ENCODE peak calls at places on chromosomes 16 and 17, in eight cellular contexts. U, H, Y, W, K, Q, A and S are unnamed samples.

GRCh38 chr17:66585472-66585871 is 249.4 kb upstream of the CACNG5 start:
- DNase-seq in K (no peak), H (no peak), Y (no peak), U (no peak), W (no peak), Q (no peak), A (no peak), S (no peak)

GRCh38 chr16:67246081-67246944 is 968 bp downstream of the FHOD1 start:
- DNase-seq in U (peak; percentile 79), A (peak; percentile 84), Q (peak; percentile 29), W (peak; percentile 95), K (peak; percentile 59), Y (no peak), H (peak; percentile 96), S (peak; percentile 63)

GRCh38 chr17:37710344-37710886 is 34.4 kb downstream of the HNF1B start:
- DNase-seq in Q (peak; percentile 36), A (peak; percentile 22), H (peak; percentile 87), K (no peak), U (peak; percentile 43), W (peak; percentile 99), Y (no peak), S (no peak)

GRCh38 chr16:31868701-31869167 is 4.9 kb upstream of the ZNF267 start:
- DNase-seq in A (peak; percentile 73), U (peak; percentile 68), K (no peak), Y (peak; percentile 96), Q (peak; percentile 78), W (peak; percentile 89), H (peak; percentile 81), S (no peak)

GRCh38 chr17:5772720-5773119 is 188.4 kb upstream of the NLRP1 start:
- DNase-seq in Q (no peak), Y (no peak), W (no peak), H (no peak), A (no peak), U (no peak), K (no peak), S (no peak)

GRCh38 chr17:6524520-6524919 is 31.8 kb downstream of the PITPNM3 start:
- DNase-seq in H (no peak), Y (no peak), U (no peak), W (no peak), A (peak; percentile 37), Q (no peak), K (no peak), S (no peak)

GRCh38 chr17:68394608-68395331 is 62.5 kb downstream of the WIPI1 start:
- DNase-seq in U (no peak), A (no peak), Y (peak; percentile 47), Q (no peak), W (no peak), H (no peak), K (no peak), S (no peak)

GRCh38 chr17:51419476-51419875 is 159.1 kb downstream of the UTP18 start:
- DNase-seq in W (peak; percentile 28), Q (no peak), K (no peak), Y (no peak), U (no peak), H (no peak), A (no peak), S (no peak)

GRCh38 chr16:73890524-73891500 is 405.8 kb upstream of the PSMD7 start:
- DNase-seq in H (no peak), K (no peak), Q (no peak), W (no peak), U (no peak), Y (no peak), A (no peak), S (no peak)

GRCh38 chr17:1039511-1040215 is 42.7 kb downstream of the TIMM22 start:
- DNase-seq in U (no peak), A (no peak), K (no peak), Y (peak; percentile 94), H (peak; percentile 86), W (peak; percentile 75), Q (peak; percentile 92), S (no peak)

GRCh38 chr17:19322129-19322505 is 40.4 kb downstream of the B9D1 start:
- DNase-seq in A (no peak), H (no peak), U (no peak), K (no peak), W (no peak), Y (no peak), Q (no peak), S (no peak)

GRCh38 chr16:17269434-17269833 is 201.3 kb downstream of the XYLT1 start:
- DNase-seq in U (no peak), A (no peak), H (no peak), Y (no peak), Q (no peak), W (no peak), K (no peak), S (no peak)

GRCh38 chr17:68909066-68909465 is 46.1 kb downstream of the ABCA8 start:
- DNase-seq in Q (peak; percentile 91), A (peak; percentile 80), Y (no peak), H (peak; percentile 58), K (peak; percentile 11), U (no peak), W (no peak), S (no peak)

GRCh38 chr17:77471984-77472836 is 331.4 kb downstream of the SEC14L1 start:
- DNase-seq in K (no peak), A (no peak), H (peak; percentile 80), W (peak; percentile 56), U (peak; percentile 35), Y (no peak), Q (peak; percentile 57), S (no peak)

GRCh38 chr17:57051886-57052342 is 33.1 kb upstream of the AKAP1 start:
- DNase-seq in U (no peak), H (no peak), W (no peak), Q (no peak), A (no peak), Y (no peak), K (no peak), S (no peak)

GRCh38 chr17:27157898-27158297 is 136.0 kb upstream of the WSB1 start:
- DNase-seq in Y (no peak), H (no peak), K (no peak), Q (no peak), U (no peak), A (no peak), W (no peak), S (no peak)

GRCh38 chr16:54493076-54493475 is 206.5 kb upstream of the IRX3 start:
- DNase-seq in W (no peak), Q (no peak), K (no peak), U (no peak), A (no peak), H (no peak), Y (no peak), S (no peak)

GRCh38 chr17:69713815-69714214 is 299.3 kb downstream of the MAP2K6 start:
- DNase-seq in K (no peak), Q (no peak), U (no peak), Y (no peak), A (no peak), H (no peak), W (no peak), S (no peak)

GRCh38 chr17:7019839-7020519 is 2.9 kb upstream of the BCL6B start:
- DNase-seq in K (no peak), Y (no peak), A (no peak), H (peak; percentile 37), W (peak; percentile 57), U (peak; percentile 41), Q (no peak), S (no peak)

GRCh38 chr17:48558057-48558456 is 13.1 kb upstream of the HOXB2 start:
- DNase-seq in U (no peak), W (no peak), A (no peak), H (no peak), Q (no peak), K (no peak), Y (no peak), S (no peak)

GRCh38 chr17:43085489-43085888 is 39.7 kb downstream of the BRCA1 start:
- DNase-seq in A (peak; percentile 12), U (no peak), K (no peak), Y (no peak), Q (no peak), W (no peak), H (no peak), S (no peak)

GRCh38 chr17:39517224-39517623 is 55.9 kb downstream of the CDK12 start:
- DNase-seq in Q (no peak), A (no peak), U (no peak), K (no peak), Y (no peak), W (no peak), H (no peak), S (no peak)
- TF ChIP-seq POLR2AphosphoS5 in Q (no peak), A (no peak), U (no peak), K (no peak), Y (no peak), W (no peak), H (no peak), S (no peak)

GRCh38 chr17:63275968-63276349 is 170.1 kb downstream of the CYB561 start:
- DNase-seq in U (no peak), H (no peak), K (no peak), Q (no peak), Y (no peak), W (no peak), A (no peak), S (no peak)

GRCh38 chr17:63275318-63275967 is 170.7 kb downstream of the CYB561 start:
- DNase-seq in K (no peak), H (no peak), Y (no peak), U (peak; percentile 28), W (no peak), A (peak; percentile 99), Q (no peak), S (no peak)

GRCh38 chr17:63277629-63278028 is 168.5 kb downstream of the CYB561 start:
- DNase-seq in Q (no peak), U (no peak), K (no peak), Y (no peak), A (no peak), W (no peak), H (no peak), S (no peak)

GRCh38 chr17:63276821-63277220 is 169.3 kb downstream of the CYB561 start:
- DNase-seq in A (no peak), K (no peak), H (no peak), U (no peak), W (no peak), Q (no peak), Y (no peak), S (no peak)

DNA sequence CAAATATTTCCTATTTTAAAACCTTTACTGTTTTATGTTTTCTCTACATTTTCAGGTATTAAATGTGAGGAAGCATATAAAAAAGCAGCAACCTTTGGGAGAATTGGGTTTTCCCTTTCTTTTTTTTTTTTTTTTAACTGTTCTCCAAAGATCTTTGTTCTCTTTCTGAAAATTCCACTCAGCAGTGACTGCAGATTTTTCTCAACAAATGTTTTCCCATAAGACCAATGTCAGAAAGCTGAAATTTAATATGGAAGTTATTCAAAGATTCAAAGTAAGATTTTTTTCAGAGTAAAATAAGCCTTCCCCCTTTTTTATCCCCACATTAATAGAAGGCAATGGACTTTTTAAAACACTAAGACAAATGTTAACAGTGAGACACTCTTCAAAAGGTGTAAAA is 169.7 kb downstream of the CYB561 start:
- DNase-seq in Y (no peak), A (no peak), H (no peak), U (no peak), K (no peak), Q (no peak), W (no peak), S (no peak)
- TF ChIP-seq POLR2AphosphoS5 in Y (no peak), A (no peak), H (no peak), U (no peak), K (no peak), Q (no peak), W (no peak), S (no peak)

GRCh38 chr16:802461-802860 is 1.9 kb upstream of the GNG13 start:
- DNase-seq in Y (no peak), H (no peak), K (no peak), U (no peak), Q (no peak), A (no peak), W (no peak), S (no peak)
- TF ChIP-seq POLR2AphosphoS5 in Y (no peak), H (no peak), K (no peak), U (no peak), Q (no peak), A (peak; percentile 21), W (no peak), S (no peak)

GRCh38 chr16:81036751-81037350 is 1.2 kb downstream of the ATMIN start:
- DNase-seq in W (no peak), Y (no peak), A (no peak), H (no peak), Q (no peak), U (peak; percentile 61), K (no peak), S (no peak)
- TF ChIP-seq POLR2AphosphoS5 in W (no peak), Y (no peak), A (no peak), H (no peak), Q (no peak), U (no peak), K (no peak), S (no peak)